ENCODE peak calls at places on chromosomes 16 and 17, in nine cellular contexts. M, J, L, X, K, Y, V, T and G are unnamed samples.

GRCh38 chr17:78151514-78152008 is 5.4 kb downstream of the C17orf99 start:
- DNase-seq in M (no peak), J (no peak), X (no peak), T (peak; percentile 59), L (peak; percentile 70), K (no peak), Y (no peak), V (peak; percentile 66), G (no peak)

GRCh38 chr16:20104563-20105183 is 31.0 kb upstream of the GPR139 start:
- DNase-seq in Y (no peak), X (no peak), T (no peak), J (no peak), K (no peak), V (no peak), L (no peak), M (no peak), G (no peak)

GRCh38 chr16:80280557-80280956 is 260.2 kb upstream of the DYNLRB2 start:
- DNase-seq in Y (no peak), T (no peak), L (no peak), J (no peak), M (no peak), V (no peak), X (no peak), K (no peak), G (no peak)

GRCh38 chr16:58644108-58644507 is 14.5 kb upstream of the CNOT1 start:
- DNase-seq in K (no peak), J (peak; percentile 38), T (no peak), Y (no peak), X (no peak), V (no peak), L (no peak), M (no peak), G (no peak)

GRCh38 chr16:23967018-23967417 is 131.2 kb downstream of the PRKCB start:
- DNase-seq in L (no peak), Y (no peak), T (no peak), X (no peak), M (no peak), K (peak; percentile 85), V (no peak), J (no peak), G (no peak)

GRCh38 chr16:14658063-14658462 is 25.3 kb downstream of the BFAR start:
- DNase-seq in Y (no peak), J (no peak), X (no peak), T (no peak), L (no peak), K (peak; percentile 16), M (no peak), V (no peak), G (peak; percentile 59)

GRCh38 chr17:71824671-71825070 is 296.1 kb upstream of the SOX9 start:
- DNase-seq in M (no peak), V (no peak), L (no peak), K (no peak), J (no peak), Y (no peak), T (no peak), X (no peak), G (no peak)

GRCh38 chr16:2388139-2388874 is 40.9 kb upstream of the CCNF start:
- DNase-seq in K (no peak), X (no peak), J (no peak), T (no peak), M (no peak), Y (no peak), L (no peak), V (no peak), G (no peak)

GRCh38 chr16:874366-875181 is 74.0 kb upstream of the GNG13 start:
- DNase-seq in T (no peak), X (no peak), M (no peak), L (no peak), J (no peak), Y (no peak), V (no peak), K (no peak), G (no peak)

GRCh38 chr17:50613007-50613406 is 21.7 kb upstream of the ABCC3 start:
- DNase-seq in Y (no peak), X (no peak), V (no peak), M (no peak), K (no peak), T (no peak), L (no peak), J (no peak), G (no peak)

GRCh38 chr17:75009139-75009724 is 3.2 kb upstream of the MRPL58 start:
- DNase-seq in X (no peak), V (peak; percentile 57), L (no peak), K (no peak), Y (no peak), M (no peak), J (no peak), T (no peak), G (no peak)

GRCh38 chr17:50220811-50221210 is 19.4 kb upstream of the COL1A1 start:
- DNase-seq in X (no peak), Y (no peak), M (no peak), K (no peak), L (no peak), V (peak; percentile 10), J (peak; percentile 72), T (no peak), G (no peak)

GRCh38 chr16:1981972-1982574 is 804 bp upstream of the NOXO1 start:
- DNase-seq in M (no peak), J (no peak), T (no peak), K (no peak), Y (no peak), V (peak; percentile 85), X (no peak), L (peak; percentile 41), G (no peak)

GRCh38 chr17:79949646-79950292 is 85.9 kb downstream of the TBC1D16 start:
- DNase-seq in M (no peak), X (no peak), Y (peak; percentile 53), K (no peak), J (peak; percentile 55), T (no peak), V (no peak), L (no peak), G (no peak)

GRCh38 chr17:77372444-77373297 is 231.9 kb downstream of the SEC14L1 start:
- DNase-seq in X (peak; percentile 88), V (no peak), Y (peak; percentile 90), L (peak; percentile 94), T (peak; percentile 91), K (peak; percentile 87), M (peak; percentile 80), J (peak; percentile 94), G (no peak)

GRCh38 chr16:26175944-26176343 is 484.2 kb downstream of the HS3ST4 start:
- DNase-seq in T (no peak), J (no peak), L (no peak), Y (no peak), K (no peak), M (no peak), X (no peak), V (no peak), G (no peak)

GRCh38 chr17:42898147-42898807 is 2.3 kb upstream of the G6PC1 start:
- DNase-seq in X (no peak), J (no peak), L (no peak), Y (no peak), K (no peak), T (no peak), M (no peak), V (no peak), G (no peak)

GRCh38 chr16:51994597-51994996 is 552.3 kb downstream of the TOX3 start:
- DNase-seq in X (no peak), M (peak; percentile 8), L (peak; percentile 37), Y (no peak), K (no peak), T (no peak), V (peak; percentile 75), J (no peak), G (peak; percentile 99)

GRCh38 chr17:56350592-56350991 is 197.3 kb downstream of the ANKFN1 start:
- DNase-seq in X (no peak), M (no peak), Y (no peak), T (no peak), V (no peak), L (no peak), J (no peak), K (no peak), G (no peak)

GRCh38 chr17:35568561-35568960 is 7.9 kb upstream of the SLFN14 start:
- DNase-seq in L (peak; percentile 29), V (peak; percentile 43), K (peak; percentile 36), M (peak; percentile 52), J (no peak), Y (no peak), T (peak; percentile 56), X (peak; percentile 30), G (no peak)

GRCh38 chr17:57739402-57740224 is 5.5 kb downstream of the CCDC182 start:
- DNase-seq in X (no peak), L (peak; percentile 53), J (no peak), M (no peak), T (peak; percentile 21), K (peak; percentile 29), V (no peak), Y (no peak), G (peak; percentile 14)

GRCh38 chr16:46830417-46830901 is 521 bp downstream of the C16orf87 start:
- DNase-seq in J (no peak), T (peak; percentile 26), M (peak; percentile 20), X (peak; percentile 24), K (peak; percentile 45), Y (peak; percentile 64), V (no peak), L (no peak), G (no peak)

GRCh38 chr17:79852748-79853147 is 13.5 kb upstream of the CBX4 start:
- DNase-seq in J (no peak), K (peak; percentile 45), M (peak; percentile 81), T (peak; percentile 35), L (no peak), X (no peak), V (peak; percentile 73), Y (no peak), G (peak; percentile 82)

GRCh38 chr16:88691924-88692560 is 5.7 kb upstream of the SNAI3 start:
- DNase-seq in Y (no peak), M (no peak), J (no peak), T (no peak), V (no peak), K (peak; percentile 49), X (no peak), L (no peak), G (no peak)
- H3K4me1 ChIP-seq in Y (no peaks in the 10 kb centered on the region), M (no peaks in the 10 kb centered on the region), J (no peaks in the 10 kb centered on the region), T (peaks cover 19% of the 10 kb centered on the region), V (peaks cover 14% of the 10 kb centered on the region), K (peaks cover 3% of the 10 kb centered on the region), X (no peaks in the 10 kb centered on the region), L (peaks cover 30% of the 10 kb centered on the region), G (no peaks in the 10 kb centered on the region)

GRCh38 chr17:40076595-40076994 is 13.8 kb downstream of the THRA start:
- DNase-seq in J (no peak), Y (no peak), M (no peak), V (no peak), L (no peak), X (peak; percentile 13), T (no peak), K (no peak), G (no peak)
- H3K4me1 ChIP-seq in J (peaks cover 67% of the 10 kb centered on the region), Y (peaks cover 34% of the 10 kb centered on the region), M (peaks cover 22% of the 10 kb centered on the region), V (peaks cover 12% of the 10 kb centered on the region), L (peaks cover 37% of the 10 kb centered on the region), X (peaks cover 58% of the 10 kb centered on the region), T (peaks cover 45% of the 10 kb centered on the region), K (no peaks in the 10 kb centered on the region), G (peaks cover 9% of the 10 kb centered on the region)

GRCh38 chr17:37488607-37489196 is 989 bp upstream of the DUSP14 start:
- DNase-seq in X (peak; percentile 93), Y (peak; percentile 94), V (peak; percentile 98), L (peak; percentile 52), J (peak; percentile 92), K (peak; percentile 35), M (peak; percentile 97), T (peak; percentile 89), G (peak; percentile 96)
- H3K4me1 ChIP-seq in X (peaks cover 50% of the 10 kb centered on the region), Y (peaks cover 3% of the 10 kb centered on the region), V (peaks cover 50% of the 10 kb centered on the region), L (peaks cover 47% of the 10 kb centered on the region), J (peaks cover 29% of the 10 kb centered on the region), K (peaks cover 33% of the 10 kb centered on the region), M (peaks cover 16% of the 10 kb centered on the region), T (peaks cover 24% of the 10 kb centered on the region), G (peaks cover 3% of the 10 kb centered on the region)

GRCh38 chr17:46182961-46183360 is 10.3 kb downstream of the KANSL1 start:
- DNase-seq in J (no peak), T (no peak), K (no peak), M (no peak), L (no peak), X (no peak), Y (no peak), V (no peak), G (no peak)
- H3K4me1 ChIP-seq in J (peaks cover 100% of the 10 kb centered on the region), T (peaks cover 55% of the 10 kb centered on the region), K (peaks cover 40% of the 10 kb centered on the region), M (peaks cover 3% of the 10 kb centered on the region), L (peaks cover 80% of the 10 kb centered on the region), X (peaks cover 79% of the 10 kb centered on the region), Y (peaks cover 2% of the 10 kb centered on the region), V (peaks cover 11% of the 10 kb centered on the region), G (peaks cover 30% of the 10 kb centered on the region)